ENCODE peak calls at places on chromosome 22, in six cellular contexts. V, P, U, M, T and J are unnamed samples.

GRCh38 chr22:25360411-25360810 is 141.0 kb downstream of the CRYBB2 start:
- DNase-seq in M (no peak), V (no peak), P (no peak), T (no peak), U (no peak), J (no peak)

GRCh38 chr22:23484651-23485050 is 95.4 kb downstream of the IGLL1 start:
- DNase-seq in P (no peak), U (no peak), T (no peak), M (no peak), V (no peak), J (no peak)

GRCh38 chr22:35064664-35065063 is 1.3 kb upstream of the ISX start:
- DNase-seq in P (no peak), U (no peak), M (no peak), V (no peak), T (no peak), J (no peak)

GRCh38 chr22:32546480-32546879 is 71.9 kb downstream of the FBXO7 start:
- DNase-seq in T (no peak), U (no peak), M (no peak), P (no peak), V (no peak), J (no peak)

GRCh38 chr22:32576553-32577255 is 102.1 kb downstream of the FBXO7 start:
- DNase-seq in V (no peak), U (no peak), M (no peak), T (no peak), P (no peak), J (no peak)

GRCh38 chr22:46649176-46650077 is 29.2 kb downstream of the GRAMD4 start:
- DNase-seq in U (no peak), T (no peak), M (no peak), V (no peak), P (no peak), J (no peak)

GRCh38 chr22:20183823-20184222 is 33.0 kb upstream of the CCDC188 start:
- DNase-seq in V (no peak), P (no peak), T (no peak), U (no peak), M (no peak), J (no peak)

GRCh38 chr22:19143967-19144400 is 467 bp downstream of the ESS2 start:
- DNase-seq in P (no peak), T (no peak), U (no peak), V (peak; percentile 14), M (no peak), J (peak; percentile 54)

GRCh38 chr22:30380011-30380410 is 7.2 kb downstream of the RNF215 start:
- DNase-seq in V (no peak), T (no peak), P (no peak), U (no peak), M (no peak), J (no peak)

GRCh38 chr22:22463855-22464540 is 44.5 kb downstream of the ZNF280B start:
- DNase-seq in U (peak; percentile 15), M (peak; percentile 4), V (peak; percentile 5), T (peak; percentile 42), P (peak; percentile 16), J (peak; percentile 72)

GRCh38 chr22:50112151-50113118 is 22.6 kb downstream of the MOV10L1 start:
- DNase-seq in T (no peak), U (no peak), V (no peak), M (no peak), P (no peak), J (no peak)

GRCh38 chr22:17891427-17892167 is 117.3 kb upstream of the BID start:
- DNase-seq in T (peak; percentile 31), P (no peak), V (no peak), U (no peak), M (no peak), J (no peak)

GRCh38 chr22:41181349-41182241 is 23.5 kb upstream of the L3MBTL2 start:
- DNase-seq in U (no peak), V (no peak), T (no peak), M (no peak), P (no peak), J (no peak)

GRCh38 chr22:37443086-37443485 is 15.8 kb upstream of the ELFN2 start:
- DNase-seq in T (no peak), P (no peak), U (no peak), V (no peak), M (no peak), J (no peak)

GRCh38 chr22:45442120-45442519 is 28.6 kb downstream of the RIBC2 start:
- DNase-seq in U (no peak), P (no peak), T (no peak), M (no peak), V (no peak), J (no peak)

GRCh38 chr22:47294222-47294532 is 531.7 kb downstream of the TBC1D22A start:
- DNase-seq in V (no peak), U (no peak), P (no peak), M (no peak), T (no peak), J (no peak)

GRCh38 chr22:18070556-18071306 is 7.1 kb upstream of the PEX26 start:
- DNase-seq in T (no peak), P (no peak), U (no peak), V (no peak), M (no peak), J (no peak)

GRCh38 chr22:49606562-49606961 is 221.1 kb downstream of the BRD1 start:
- DNase-seq in V (no peak), U (no peak), T (peak; percentile 5), M (no peak), P (no peak), J (no peak)

GRCh38 chr22:44988671-44989070 is 21.1 kb downstream of the PHF21B start:
- DNase-seq in V (no peak), T (no peak), P (no peak), U (no peak), M (no peak), J (no peak)

GRCh38 chr22:30459206-30460052 is 12.4 kb downstream of the SEC14L3 start:
- DNase-seq in U (no peak), P (no peak), M (no peak), V (no peak), T (no peak), J (peak; percentile 51)

GRCh38 chr22:45014658-45015057 is 4.9 kb upstream of the PHF21B start:
- DNase-seq in U (no peak), P (no peak), T (no peak), V (no peak), M (no peak), J (no peak)

GRCh38 chr22:27125539-27125938 is 468.2 kb downstream of the MIAT start:
- DNase-seq in T (no peak), P (no peak), M (no peak), U (no peak), V (no peak), J (no peak)

GRCh38 chr22:49004484-49005399 is 822.9 kb downstream of the BRD1 start:
- DNase-seq in M (no peak), P (no peak), V (no peak), U (no peak), T (no peak), J (no peak)

GRCh38 chr22:45896153-45896951 is 80.6 kb downstream of the WNT7B start:
- DNase-seq in U (no peak), T (peak; percentile 59), V (no peak), P (no peak), M (no peak), J (no peak)